ENCODE peak calls at places on chromosomes 2 and 18, in four cellular contexts. O, T, I and U are unnamed samples.

GRCh38 chr2:108927936-108928659 is 60.9 kb downstream of the EDAR start:
- DNase-seq in O (no peak), T (no peak), I (peak; percentile 64), U (no peak)

GRCh38 chr18:4119813-4120212 is 335.3 kb downstream of the DLGAP1 start:
- DNase-seq in O (no peak), T (no peak), I (no peak), U (no peak)

GRCh38 chr2:29108225-29108624 is 7.0 kb upstream of the CLIP4 start:
- DNase-seq in O (no peak), T (no peak), I (peak; percentile 78), U (no peak)

GRCh38 chr18:46555724-46556123 is 101.3 kb downstream of the LOXHD1 start:
- DNase-seq in O (no peak), T (peak; percentile 27), I (peak; percentile 40), U (no peak)

GRCh38 chr18:40375811-40376210 is 1579.2 kb upstream of the PIK3C3 start:
- DNase-seq in O (no peak), T (no peak), I (no peak), U (no peak)

GRCh38 chr2:190343500-190344274 is at the start of gene INPP1:
- DNase-seq in O (peak; percentile 73), T (peak; percentile 85), I (peak; percentile 32), U (no peak)

GRCh38 chr2:19929226-19929625 is 27.4 kb upstream of the TTC32 start:
- DNase-seq in O (no peak), T (no peak), I (no peak), U (no peak)

GRCh38 chr2:237700583-237701032 is 73.2 kb downstream of the LRRFIP1 start:
- DNase-seq in O (peak; percentile 75), T (peak; percentile 84), I (no peak), U (peak; percentile 87)

GRCh38 chr18:69885841-69886531 is 61.7 kb downstream of the CD226 start:
- DNase-seq in O (no peak), T (no peak), I (no peak), U (no peak)

GRCh38 chr2:41722668-41723369 is 325.0 kb upstream of the PKDCC start:
- DNase-seq in O (no peak), T (peak; percentile 37), I (no peak), U (no peak)

GRCh38 chr2:190979906-190980629 is 33.9 kb downstream of the STAT1 start:
- DNase-seq in O (peak; percentile 91), T (peak; percentile 80), I (no peak), U (peak; percentile 88)

GRCh38 chr2:179745615-179746263 is 115.7 kb downstream of the ZNF385B start:
- DNase-seq in O (peak; percentile 51), T (no peak), I (no peak), U (no peak)

GRCh38 chr2:12928706-12929291 is 212.1 kb downstream of the TRIB2 start:
- DNase-seq in O (no peak), T (no peak), I (no peak), U (no peak)

GRCh38 chr2:12929806-12930205 is 213.1 kb downstream of the TRIB2 start:
- DNase-seq in O (no peak), T (no peak), I (no peak), U (no peak)

GRCh38 chr2:12932192-12932591 is 215.5 kb downstream of the TRIB2 start:
- DNase-seq in O (no peak), T (no peak), I (no peak), U (no peak)

GRCh38 chr2:12930382-12930781 is 213.6 kb downstream of the TRIB2 start:
- DNase-seq in O (no peak), T (no peak), I (no peak), U (no peak)

GRCh38 chr2:12931211-12931844 is 214.6 kb downstream of the TRIB2 start:
- DNase-seq in O (no peak), T (no peak), I (peak; percentile 4), U (no peak)
- TF ChIP-seq CTCF in O (peak; percentile 88), T (peak; percentile 87), I (peak; percentile 43), U (no peak)

DNA sequence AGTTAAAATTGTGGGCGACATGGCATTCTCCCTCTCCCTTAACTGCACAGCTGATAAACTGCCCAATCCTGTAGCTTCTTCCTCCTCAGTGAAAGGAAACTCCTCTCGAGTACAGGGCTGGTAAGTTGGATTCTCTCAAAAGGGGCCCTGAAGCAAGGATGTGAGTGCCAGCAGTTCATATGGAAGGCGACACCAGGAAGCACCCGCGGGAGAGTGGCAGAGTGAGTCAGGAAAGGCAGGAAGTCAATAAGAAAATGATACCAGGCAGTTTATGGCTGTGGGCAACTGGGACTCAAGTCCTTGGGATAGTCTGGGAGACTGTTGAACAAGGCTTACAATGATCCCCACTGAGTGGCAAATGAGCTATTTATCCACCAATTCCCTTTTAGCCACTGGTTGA is 34.8 kb downstream of the ABHD3 start:
- DNase-seq in O (no peak), T (no peak), I (no peak), U (no peak)
- H3K4me3 ChIP-seq in O (no peak overlapping the region), T (no peak overlapping the region), I (no peak overlapping the region), U (no peak overlapping the region)

GRCh38 chr18:12308386-12309100 is 502 bp downstream of the TUBB6 start:
- DNase-seq in O (peak; percentile 69), T (peak; percentile 85), I (peak; percentile 43), U (peak; percentile 81)
- TF ChIP-seq POLR2A in O (peak; percentile 60), T (peak; percentile 1), I (no peak), U (no peak)

DNA sequence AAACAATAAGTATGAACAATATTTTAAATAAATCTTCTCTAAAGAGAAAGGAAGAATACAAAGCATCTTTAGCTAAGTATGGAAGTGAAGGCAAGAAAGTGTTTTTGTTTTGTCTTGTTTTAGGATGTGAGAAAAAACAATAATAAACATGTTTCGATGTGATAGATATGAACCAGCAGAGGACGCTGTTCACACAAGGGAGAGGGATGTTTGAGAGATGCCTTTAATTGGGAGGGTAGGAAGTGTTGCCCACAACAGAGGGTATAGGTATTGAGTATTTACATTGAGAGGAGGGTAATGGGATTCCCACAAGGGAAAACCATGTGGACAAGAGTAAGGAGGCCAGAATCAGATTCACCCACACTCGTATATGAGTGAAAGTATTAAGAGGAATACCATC is 55.1 kb downstream of the CDH19 start:
- DNase-seq in O (no peak), T (no peak), I (no peak), U (no peak)
- TF ChIP-seq CTCF in O (no peak), T (no peak), I (no peak), U (no peak)